ENCODE peak calls at places on chromosomes 16 and 17, in seven cellular contexts. Z is iPS DF 6.9, T is BJ, M is cardiac fibroblast, C is astrocyte of the spinal cord, H is astrocyte of the cerebellum, B is AG09309. D is an unnamed sample.

GRCh38 chr17:79023180-79023705 is 726 bp upstream of the C1QTNF1 start:
- DNase-seq in Z (no peak), T (no peak), M (no peak), C (no peak), H (no peak), B (no peak), D (no peak)

GRCh38 chr17:47990962-47991731 is 20.2 kb downstream of the CDK5RAP3 start:
- DNase-seq in Z (no peak), T (no peak), M (peak), C (no peak), H (no peak), B (no peak), D (no peak)

GRCh38 chr17:80749611-80750010 is 205.0 kb downstream of the RPTOR start:
- DNase-seq in Z (no peak), T (no peak), M (no peak), C (no peak), H (no peak), B (no peak), D (no peak)

GRCh38 chr16:23187341-23187740 is 4.8 kb downstream of the SCNN1G start:
- DNase-seq in Z (no peak), T (no peak), M (no peak), C (no peak), H (no peak), B (no peak), D (no peak)

GRCh38 chr17:56603486-56604238 is 10.2 kb downstream of the NOG start:
- DNase-seq in Z (no peak), T (no peak), M (no peak), C (no peak), H (no peak), B (no peak), D (no peak)

GRCh38 chr16:87540072-87540976 is 47.5 kb upstream of the ZCCHC14 start:
- DNase-seq in Z (no peak), T (no peak), M (no peak), C (no peak), H (no peak), B (no peak), D (no peak)

GRCh38 chr17:79034931-79035485 is 11.0 kb downstream of the C1QTNF1 start:
- DNase-seq in Z (no peak), T (no peak), M (no peak), C (no peak), H (no peak), B (no peak), D (no peak)

GRCh38 chr17:77613627-77614026 is 344.9 kb upstream of the TNRC6C start:
- DNase-seq in Z (no peak), T (no peak), M (no peak), C (no peak), H (no peak), B (no peak), D (no peak)

GRCh38 chr17:68777856-68778694 is 176.9 kb upstream of the FAM20A start:
- DNase-seq in Z (no peak), T (no peak), M (no peak), C (no peak), H (no peak), B (no peak), D (no peak)

GRCh38 chr16:88416686-88417085 is 33.9 kb downstream of the ZNF469 start:
- DNase-seq in Z (no peak), T (no peak), M (no peak), C (no peak), H (no peak), B (no peak), D (no peak)

GRCh38 chr17:38852771-38853291 is 690 bp downstream of the RPL23 start:
- DNase-seq in Z (no peak), T (no peak), M (no peak), C (no peak), H (no peak), B (no peak), D (no peak)

GRCh38 chr17:58084317-58084981 is 1.2 kb downstream of the DYNLL2 start:
- DNase-seq in Z (no peak), T (no peak), M (peak), C (no peak), H (no peak), B (no peak), D (no peak)

GRCh38 chr17:15981208-15981607 is 18.3 kb downstream of the ZSWIM7 start:
- DNase-seq in Z (no peak), T (no peak), M (no peak), C (no peak), H (no peak), B (no peak), D (no peak)

GRCh38 chr16:70476272-70477020 is 22.1 kb downstream of the FCSK start:
- DNase-seq in Z (no peak), T (peak), M (peak), C (peak), H (peak), B (peak), D (peak)

GRCh38 chr16:60166111-60166510 is 1432.0 kb upstream of the GOT2 start:
- DNase-seq in Z (no peak), T (no peak), M (no peak), C (no peak), H (no peak), B (no peak), D (no peak)

GRCh38 chr17:17900615-17901520 is 64.1 kb upstream of the SREBF1 start:
- DNase-seq in Z (no peak), T (peak), M (peak), C (peak), H (peak), B (peak), D (peak)

GRCh38 chr17:73281926-73282325 is 20.2 kb upstream of the CPSF4L start:
- DNase-seq in Z (no peak), T (no peak), M (no peak), C (no peak), H (no peak), B (no peak), D (no peak)

GRCh38 chr17:70074991-70075390 is at the start of gene KCNJ16:
- DNase-seq in Z (no peak), T (no peak), M (no peak), C (no peak), H (no peak), B (no peak), D (no peak)

GRCh38 chr16:78926723-78927200 is 673.8 kb downstream of the MAF start:
- DNase-seq in Z (no peak), T (no peak), M (no peak), C (no peak), H (no peak), B (no peak), D (no peak)

GRCh38 chr17:75872434-75873351 is 5.7 kb downstream of the TRIM47 start:
- DNase-seq in Z (no peak), T (peak), M (peak), C (peak), H (no peak), B (no peak), D (no peak)

GRCh38 chr17:63434951-63435571 is 11.0 kb downstream of the CYB561 start:
- DNase-seq in Z (no peak), T (no peak), M (peak), C (peak), H (no peak), B (no peak), D (no peak)

GRCh38 chr17:63435681-63436522 is 10.2 kb downstream of the CYB561 start:
- DNase-seq in Z (no peak), T (no peak), M (no peak), C (no peak), H (no peak), B (no peak), D (no peak)

GRCh38 chr17:63437287-63438091 is 8.6 kb downstream of the CYB561 start:
- DNase-seq in Z (no peak), T (no peak), M (no peak), C (no peak), H (no peak), B (no peak), D (no peak)

GRCh38 chr17:63438092-63439051 is 7.7 kb downstream of the CYB561 start:
- DNase-seq in Z (no peak), T (no peak), M (no peak), C (no peak), H (no peak), B (no peak), D (no peak)

GRCh38 chr17:63436523-63437110 is 9.5 kb downstream of the CYB561 start:
- DNase-seq in Z (no peak), T (no peak), M (no peak), C (no peak), H (no peak), B (no peak), D (no peak)
- H3K4me3 ChIP-seq in Z (no peak), T (no peak), M (no peak), C (no peak), H (no peak), B (peak), D (no peak)

DNA sequence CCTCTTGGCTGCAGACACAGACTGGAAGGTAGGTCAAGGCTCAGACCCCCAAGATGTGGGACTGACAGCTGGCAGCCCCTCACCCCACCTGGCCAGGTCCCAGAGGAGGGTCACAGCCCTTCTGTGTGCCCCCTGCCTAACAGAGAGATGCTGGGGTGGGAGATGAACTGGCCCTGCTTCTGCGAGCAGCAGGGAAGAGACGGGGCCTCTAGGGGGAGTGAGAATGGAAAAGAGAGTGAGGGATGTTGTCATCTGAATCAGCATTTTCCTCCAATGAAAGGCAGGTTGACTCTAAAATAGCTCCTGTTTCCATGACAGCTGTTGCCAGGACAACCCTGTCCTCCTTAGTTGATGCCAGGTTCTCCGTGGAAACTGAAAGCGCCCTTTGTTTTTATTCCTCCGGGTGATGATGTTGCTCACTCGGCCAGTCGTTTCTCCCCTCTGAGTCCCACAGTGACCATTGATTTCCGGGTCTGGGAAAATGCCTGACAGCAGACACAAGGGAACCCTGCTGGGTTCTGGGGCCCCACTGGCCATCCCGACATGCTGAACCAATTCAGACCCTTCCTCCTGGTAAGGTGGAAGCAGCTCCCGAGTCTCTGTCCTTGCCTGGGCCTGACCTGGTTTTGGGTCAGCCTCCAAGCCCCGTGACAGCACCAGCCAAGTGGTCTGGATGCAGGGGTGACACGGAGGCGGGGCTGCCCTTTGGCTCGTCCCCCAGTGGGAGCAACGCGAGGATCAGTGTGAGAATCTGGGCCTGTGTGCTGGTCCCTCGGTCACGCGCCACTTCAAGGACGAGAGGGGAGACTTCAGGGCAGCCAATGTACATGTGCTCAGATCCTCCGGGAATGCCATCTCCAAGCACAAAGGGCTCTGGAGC is 4.7 kb upstream of the NDRG4 start:
- DNase-seq in Z (peak), T (peak), M (peak), C (peak), H (peak), B (peak), D (peak)
- H3K4me3 ChIP-seq in Z (no peak), T (no peak), M (peak), C (peak), H (peak), B (no peak), D (peak)

DNA sequence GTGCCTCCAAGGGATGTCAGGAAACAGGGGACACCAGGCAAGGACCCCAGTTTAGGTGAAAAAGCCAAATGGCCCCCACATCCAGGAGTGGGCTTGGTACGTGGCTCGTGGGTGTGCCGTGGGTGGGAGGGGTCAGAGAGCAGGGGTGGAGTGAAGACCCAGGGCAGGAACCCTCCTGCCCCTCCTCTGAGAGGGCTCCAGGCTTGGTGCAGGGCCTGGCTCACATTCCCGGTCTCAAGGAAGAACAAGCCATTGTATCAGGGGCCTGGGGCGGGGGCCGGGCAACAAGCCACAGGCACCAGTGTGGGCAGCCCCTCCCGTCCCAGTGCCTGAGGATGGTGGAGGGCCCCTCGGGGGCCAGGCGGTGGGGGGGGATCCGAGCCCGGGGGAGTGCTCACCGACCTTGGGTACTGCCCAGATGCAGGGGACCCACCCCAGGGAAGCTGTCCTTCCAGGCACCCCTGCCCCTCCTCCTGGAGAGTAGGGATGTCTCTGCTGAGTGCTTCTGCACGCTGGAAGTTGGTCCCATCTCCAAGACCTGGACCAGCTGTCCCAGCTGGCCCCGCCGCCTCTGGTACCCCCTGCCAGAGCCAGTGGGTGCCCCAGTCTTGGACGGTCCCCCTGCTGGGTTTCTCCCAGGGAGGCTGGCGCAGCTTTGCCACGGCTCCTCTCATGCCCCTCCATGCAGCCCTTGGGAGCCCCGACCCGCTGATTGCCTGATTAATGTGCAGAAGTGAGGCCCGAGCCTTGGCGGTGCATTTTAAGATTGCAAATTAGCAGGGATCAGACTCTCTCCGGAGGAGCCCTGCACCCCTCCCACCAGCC is 83.7 kb downstream of the RTN4RL1 start:
- DNase-seq in Z (no peak), T (no peak), M (no peak), C (no peak), H (no peak), B (no peak), D (no peak)
- H3K4me3 ChIP-seq in Z (no peak), T (no peak), M (no peak), C (no peak), H (no peak), B (no peak), D (no peak)

GRCh38 chr17:66431080-66431795 is 128.8 kb downstream of the PRKCA start:
- DNase-seq in Z (no peak), T (no peak), M (peak), C (no peak), H (no peak), B (no peak), D (no peak)
- H3K4me3 ChIP-seq in Z (no peak), T (peak), M (peak), C (no peak), H (peak), B (no peak), D (peak)

GRCh38 chr16:84821728-84822676 is 2.2 kb downstream of the CRISPLD2 start:
- DNase-seq in Z (no peak), T (no peak), M (no peak), C (no peak), H (no peak), B (no peak), D (no peak)
- H3K4me3 ChIP-seq in Z (no peak), T (peak), M (no peak), C (no peak), H (peak), B (no peak), D (peak)

DNA sequence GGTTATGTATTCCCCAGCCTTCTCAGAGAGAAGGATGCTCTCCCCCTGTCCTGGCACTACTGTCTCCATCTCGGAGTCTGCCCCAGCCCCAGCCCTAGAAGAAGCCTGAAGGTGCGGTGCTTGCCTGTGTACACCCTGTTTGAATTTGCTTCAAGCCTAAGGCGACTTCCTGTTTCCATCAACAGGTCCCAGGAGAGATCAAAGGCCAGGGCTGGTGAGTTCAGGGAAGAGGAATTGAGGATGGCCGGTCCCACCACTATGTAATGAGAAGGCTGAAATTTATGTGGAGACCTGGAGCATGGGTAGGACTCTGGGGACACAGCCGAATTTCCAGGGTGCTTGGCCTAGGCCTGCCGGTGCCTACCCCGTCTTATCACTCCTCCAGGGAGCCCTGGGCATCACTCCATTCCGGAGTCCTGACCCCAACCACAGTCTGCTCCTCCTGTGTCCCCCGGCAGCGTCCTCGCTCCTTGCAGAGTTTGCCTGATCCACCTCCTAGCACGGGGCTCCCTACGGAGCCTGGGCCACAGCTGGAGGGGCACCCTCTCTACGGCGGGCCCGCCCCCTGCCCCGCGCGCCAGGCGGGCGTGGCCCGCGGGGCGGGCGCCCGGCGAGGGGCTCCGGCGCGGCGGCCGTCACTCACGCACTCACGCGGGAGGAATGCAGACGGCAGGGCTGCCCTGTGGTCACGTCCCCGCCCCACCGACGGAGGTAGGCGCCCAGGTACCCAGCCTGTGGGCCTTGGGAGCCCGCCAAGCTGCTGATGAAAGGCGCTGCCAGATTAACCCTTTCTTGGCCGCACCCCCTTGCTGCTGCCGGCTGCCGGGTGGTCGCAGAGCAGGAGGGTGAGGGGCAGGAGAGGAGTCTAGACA is 53.8 kb upstream of the TAC4 start:
- DNase-seq in Z (no peak), T (no peak), M (no peak), C (no peak), H (no peak), B (no peak), D (no peak)
- H3K4me3 ChIP-seq in Z (peak), T (no peak), M (no peak), C (no peak), H (no peak), B (no peak), D (no peak)

D was measured in AG04449.